ENCODE peak calls at places on chromosome X, in four cellular contexts. One of them, this sample, is unnamed.

GRCh38 chrX:71652405-71652804 is 14.9 kb upstream of the LOC101059915 start:
- DNase-seq in progenitor cell of endocrine pancreas: no peak
- DNase-seq in T-helper 1 cell: peak
- DNase-seq in SW480: peak
- DNase-seq in this sample: peak

GRCh38 chrX:57933321-57933720 is 23.1 kb upstream of the ZXDA start:
- DNase-seq in progenitor cell of endocrine pancreas: no peak
- DNase-seq in T-helper 1 cell: no peak
- DNase-seq in SW480: no peak
- DNase-seq in this sample: no peak

GRCh38 chrX:29561417-29561816 is 653.9 kb upstream of the MAGEB2 start:
- DNase-seq in progenitor cell of endocrine pancreas: no peak
- DNase-seq in T-helper 1 cell: no peak
- DNase-seq in SW480: no peak
- DNase-seq in this sample: no peak

GRCh38 chrX:107710617-107711391 is 64.8 kb downstream of the TSC22D3 start:
- DNase-seq in progenitor cell of endocrine pancreas: no peak
- DNase-seq in T-helper 1 cell: peak
- DNase-seq in SW480: peak
- DNase-seq in this sample: peak

GRCh38 chrX:68936608-68937007 is 107.8 kb downstream of the EFNB1 start:
- DNase-seq in progenitor cell of endocrine pancreas: no peak
- DNase-seq in T-helper 1 cell: no peak
- DNase-seq in SW480: peak
- DNase-seq in this sample: no peak

GRCh38 chrX:9614016-9614415 is 149.2 kb downstream of the TBL1X start:
- DNase-seq in progenitor cell of endocrine pancreas: no peak
- DNase-seq in T-helper 1 cell: no peak
- DNase-seq in SW480: no peak
- DNase-seq in this sample: no peak

GRCh38 chrX:142998447-142999208 is 27.1 kb upstream of the SPANXN4 start:
- DNase-seq in progenitor cell of endocrine pancreas: no peak
- DNase-seq in T-helper 1 cell: no peak
- DNase-seq in SW480: no peak
- DNase-seq in this sample: peak

GRCh38 chrX:152641996-152642395 is 4.3 kb downstream of the GABRQ start:
- DNase-seq in progenitor cell of endocrine pancreas: no peak
- DNase-seq in T-helper 1 cell: no peak
- DNase-seq in SW480: peak
- DNase-seq in this sample: peak

GRCh38 chrX:107700802-107701201 is 72.5 kb downstream of the PRPS1 start:
- DNase-seq in progenitor cell of endocrine pancreas: no peak
- DNase-seq in T-helper 1 cell: no peak
- DNase-seq in SW480: no peak
- DNase-seq in this sample: no peak

GRCh38 chrX:1106478-1107210 is 105.8 kb downstream of the CRLF2 start:
- DNase-seq in progenitor cell of endocrine pancreas: no peak
- DNase-seq in T-helper 1 cell: no peak
- DNase-seq in SW480: no peak
- DNase-seq in this sample: peak

GRCh38 chrX:52865328-52865980 is 2.4 kb downstream of the XAGE3 start:
- DNase-seq in progenitor cell of endocrine pancreas: no peak
- DNase-seq in T-helper 1 cell: no peak
- DNase-seq in SW480: no peak
- DNase-seq in this sample: no peak

GRCh38 chrX:41313419-41313818 is 20.5 kb upstream of the DDX3X start:
- DNase-seq in progenitor cell of endocrine pancreas: no peak
- DNase-seq in T-helper 1 cell: no peak
- DNase-seq in SW480: no peak
- DNase-seq in this sample: no peak

GRCh38 chrX:109347618-109348017 is 134.3 kb downstream of the GUCY2F start:
- DNase-seq in progenitor cell of endocrine pancreas: no peak
- DNase-seq in T-helper 1 cell: no peak
- DNase-seq in SW480: peak
- DNase-seq in this sample: peak

GRCh38 chrX:37378399-37378798 is 29.2 kb downstream of the PRRG1 start:
- DNase-seq in progenitor cell of endocrine pancreas: no peak
- DNase-seq in T-helper 1 cell: no peak
- DNase-seq in SW480: no peak
- DNase-seq in this sample: no peak

GRCh38 chrX:13932416-13932815 is 97.3 kb downstream of the GEMIN8 start:
- DNase-seq in progenitor cell of endocrine pancreas: no peak
- DNase-seq in T-helper 1 cell: no peak
- DNase-seq in SW480: no peak
- DNase-seq in this sample: no peak

GRCh38 chrX:145178268-145178667 is 69.0 kb upstream of the SPANXN1 start:
- DNase-seq in progenitor cell of endocrine pancreas: no peak
- DNase-seq in T-helper 1 cell: no peak
- DNase-seq in SW480: no peak
- DNase-seq in this sample: peak

GRCh38 chrX:18828832-18829404 is 121.5 kb downstream of the PPEF1 start:
- DNase-seq in progenitor cell of endocrine pancreas: no peak
- DNase-seq in T-helper 1 cell: no peak
- DNase-seq in SW480: peak
- DNase-seq in this sample: peak

GRCh38 chrX:40184968-40185367 is 87.2 kb upstream of the BCOR start:
- DNase-seq in progenitor cell of endocrine pancreas: no peak
- DNase-seq in T-helper 1 cell: no peak
- DNase-seq in SW480: no peak
- DNase-seq in this sample: no peak

GRCh38 chrX:53481816-53482485 is 47.8 kb upstream of the HSD17B10 start:
- DNase-seq in progenitor cell of endocrine pancreas: peak
- DNase-seq in T-helper 1 cell: peak
- DNase-seq in SW480: peak
- DNase-seq in this sample: peak

GRCh38 chrX:151790421-151791160 is 56.0 kb downstream of the CNGA2 start:
- DNase-seq in progenitor cell of endocrine pancreas: no peak
- DNase-seq in T-helper 1 cell: no peak
- DNase-seq in SW480: no peak
- DNase-seq in this sample: no peak

GRCh38 chrX:134544614-134545255 is 84.8 kb downstream of the HPRT1 start:
- DNase-seq in progenitor cell of endocrine pancreas: peak
- DNase-seq in T-helper 1 cell: no peak
- DNase-seq in SW480: no peak
- DNase-seq in this sample: no peak

GRCh38 chrX:149003863-149004660 is 501.0 kb downstream of the IDS start:
- DNase-seq in progenitor cell of endocrine pancreas: no peak
- DNase-seq in T-helper 1 cell: no peak
- DNase-seq in SW480: peak
- DNase-seq in this sample: peak

This sample was measured in NB4.